ENCODE peak calls at places on chromosomes 1 and 21, in four cellular contexts. O, S, D and W are unnamed samples.

GRCh38 chr1:112689842-112690237 is 15.4 kb downstream of the MOV10 start:
- DNase-seq in S (no peak), O (no peak), D (no peak), W (no peak)

GRCh38 chr1:224747578-224747977 is 131.5 kb downstream of the CNIH3 start:
- DNase-seq in O (no peak), S (peak), D (no peak), W (no peak)

GRCh38 chr1:212656730-212657129 is 42.9 kb downstream of the BATF3 start:
- DNase-seq in D (no peak), S (no peak), O (no peak), W (no peak)

GRCh38 chr1:117609471-117609911 is 3.6 kb downstream of the TENT5C start:
- DNase-seq in O (no peak), S (no peak), D (no peak), W (no peak)

GRCh38 chr1:195981448-195982139 is 626.6 kb downstream of the KCNT2 start:
- DNase-seq in D (no peak), O (no peak), S (no peak), W (no peak)

GRCh38 chr21:46622226-46622625 is 13.2 kb upstream of the PRMT2 start:
- DNase-seq in O (peak), S (no peak), D (peak), W (no peak)

GRCh38 chr21:38921511-38922215 is 115.9 kb downstream of the ETS2 start:
- DNase-seq in O (no peak), D (no peak), S (no peak), W (no peak)

GRCh38 chr21:34074283-34075098 is 1.1 kb downstream of the MRPS6 start:
- DNase-seq in S (no peak), D (no peak), O (no peak), W (no peak)

GRCh38 chr1:117534995-117535467 is 70.8 kb upstream of the TENT5C start:
- DNase-seq in O (peak), D (no peak), S (peak), W (peak)

GRCh38 chr21:42830456-42831455 is 48.6 kb downstream of the WDR4 start:
- DNase-seq in S (no peak), O (no peak), D (peak), W (no peak)

GRCh38 chr21:44428281-44428942 is 26.9 kb upstream of the LRRC3 start:
- DNase-seq in O (no peak), D (peak), S (no peak), W (no peak)

GRCh38 chr1:201619513-201619912 is 80.6 kb downstream of the NAV1 start:
- DNase-seq in D (no peak), S (no peak), O (no peak), W (no peak)

GRCh38 chr1:37602750-37603694 is 7.3 kb upstream of the GNL2 start:
- DNase-seq in S (peak), O (no peak), D (no peak), W (peak)

GRCh38 chr1:76408303-76408702 is 333.8 kb downstream of the ST6GALNAC3 start:
- DNase-seq in O (peak), S (no peak), D (no peak), W (no peak)

GRCh38 chr1:200041337-200042118 is 14.0 kb downstream of the NR5A2 start:
- DNase-seq in O (no peak), D (no peak), S (peak), W (no peak)

GRCh38 chr21:43931454-43931853 is 66.4 kb downstream of the AGPAT3 start:
- DNase-seq in S (no peak), D (no peak), O (no peak), W (no peak)

GRCh38 chr1:57300186-57300585 is 123.7 kb downstream of the DAB1 start:
- DNase-seq in S (no peak), D (no peak), O (no peak), W (no peak)

GRCh38 chr21:41768371-41769042 is 1.7 kb upstream of the RIPK4 start:
- DNase-seq in D (peak), O (no peak), S (no peak), W (no peak)

GRCh38 chr1:231335663-231336602 is 1.7 kb downstream of the EXOC8 start:
- DNase-seq in O (no peak), D (no peak), S (no peak), W (no peak)